ENCODE peak calls at places on chromosomes 6 and 20, in seven cellular contexts. A is lung, M is pancreas, Y is brain microvascular endothelial cell, Z is uterus, O is cardiac muscle cell, T is right atrium auricular region. F is an unnamed sample.

GRCh38 chr6:56087421-56087820 is 160.0 kb downstream of the COL21A1 start:
- DNase-seq in A (no peak), Y (peak), T (no peak), M (no peak), Z (no peak), O (no peak), F (no peak)

GRCh38 chr6:149064026-149065017 is 253.2 kb upstream of the TAB2 start:
- DNase-seq in Z (no peak), M (no peak), Y (no peak), T (no peak), A (no peak), O (no peak), F (no peak)

GRCh38 chr20:5535211-5535756 is 214.9 kb upstream of the SHLD1 start:
- DNase-seq in Z (no peak), T (no peak), O (no peak), A (no peak), Y (peak), M (no peak), F (peak)

GRCh38 chr6:134535831-134536230 is 217.9 kb upstream of the SGK1 start:
- DNase-seq in O (no peak), Y (no peak), M (no peak), A (no peak), Z (no peak), T (no peak), F (no peak)

GRCh38 chr6:26175428-26176181 is 88.4 kb downstream of the HFE start:
- DNase-seq in Y (peak), A (no peak), O (peak), M (no peak), Z (no peak), T (no peak), F (no peak)

GRCh38 chr6:18861182-18861581 is 474.0 kb downstream of the RNF144B start:
- DNase-seq in Y (no peak), T (no peak), M (no peak), A (no peak), O (no peak), Z (no peak), F (peak)

GRCh38 chr20:52379723-52380336 is 188.3 kb upstream of the ZFP64 start:
- DNase-seq in A (no peak), T (no peak), M (no peak), O (peak), Y (peak), Z (peak), F (peak)

GRCh38 chr6:169971951-169972651 is 220.7 kb downstream of the ERMARD start:
- DNase-seq in T (no peak), M (peak), A (no peak), Y (no peak), O (no peak), Z (no peak), F (no peak)

GRCh38 chr6:18640134-18640533 is 253.0 kb downstream of the RNF144B start:
- DNase-seq in Z (no peak), A (no peak), T (no peak), O (no peak), Y (peak), M (no peak), F (no peak)

GRCh38 chr6:73452107-73452461 is at the start of gene CGAS:
- DNase-seq in Y (no peak), A (peak), O (peak), T (peak), Z (peak), M (peak), F (peak)

GRCh38 chr6:42104095-42104806 is 38.2 kb downstream of the C6orf132 start:
- DNase-seq in Y (peak), M (no peak), O (peak), Z (peak), T (peak), A (peak), F (no peak)

GRCh38 chr20:47336013-47336754 is 20.3 kb downstream of the ZMYND8 start:
- DNase-seq in M (no peak), T (peak), Z (peak), O (no peak), A (no peak), Y (no peak), F (no peak)

GRCh38 chr6:86942761-86943526 is 5.6 kb downstream of the HTR1E start:
- DNase-seq in T (no peak), Z (no peak), Y (no peak), O (no peak), A (no peak), M (no peak), F (no peak)

GRCh38 chr6:99613398-99613704 is 6.7 kb downstream of the PRDM13 start:
- DNase-seq in T (no peak), O (peak), M (peak), Y (no peak), Z (no peak), A (no peak), F (peak)

GRCh38 chr20:46558511-46558959 is 8.1 kb upstream of the OCSTAMP start:
- DNase-seq in M (no peak), Y (peak), T (peak), A (peak), Z (no peak), O (no peak), F (peak)

GRCh38 chr6:104526383-104526782 is 333.3 kb downstream of the HACE1 start:
- DNase-seq in M (no peak), Z (no peak), Y (no peak), A (no peak), O (peak), T (no peak), F (no peak)

GRCh38 chr6:25490018-25490865 is 161.8 kb upstream of the SCGN start:
- DNase-seq in A (peak), Z (peak), O (peak), M (peak), T (peak), Y (peak), F (peak)

GRCh38 chr20:3080939-3081388 is 3.6 kb downstream of the AVP start:
- DNase-seq in Z (no peak), A (no peak), T (peak), M (no peak), O (no peak), Y (no peak), F (no peak)

GRCh38 chr6:134984821-134985220 is 34.9 kb upstream of the ALDH8A1 start:
- DNase-seq in Z (no peak), M (no peak), O (no peak), Y (no peak), T (no peak), A (no peak), F (no peak)

GRCh38 chr6:125584468-125584939 is 164.9 kb upstream of the HEY2 start:
- DNase-seq in A (no peak), Y (peak), M (no peak), T (no peak), Z (no peak), O (peak), F (no peak)

GRCh38 chr6:78910611-78911134 is 43.3 kb downstream of the IRAK1BP1 start:
- DNase-seq in T (no peak), O (peak), M (peak), A (no peak), Y (no peak), Z (peak), F (peak)

GRCh38 chr20:60137657-60138245 is 179.5 kb downstream of the CDH26 start:
- DNase-seq in Z (no peak), O (no peak), T (no peak), Y (peak), M (no peak), A (no peak), F (peak)

GRCh38 chr6:142935553-142936517 is 9.1 kb downstream of the HIVEP2 start:
- DNase-seq in O (no peak), M (no peak), A (no peak), Z (no peak), Y (no peak), T (no peak), F (no peak)

GRCh38 chr6:83867527-83868161 is 8.2 kb downstream of the CYB5R4 start:
- DNase-seq in Z (no peak), T (peak), A (peak), M (no peak), O (no peak), Y (peak), F (peak)

GRCh38 chr6:154683756-154684523 is 49.3 kb upstream of the SCAF8 start:
- DNase-seq in O (no peak), Z (no peak), M (no peak), Y (peak), T (no peak), A (no peak), F (peak)

GRCh38 chr20:24095753-24096152 is 107.2 kb upstream of the GGTLC1 start:
- DNase-seq in O (no peak), Z (no peak), T (no peak), M (no peak), Y (no peak), A (no peak), F (peak)

GRCh38 chr20:4040283-4041179 is 25.2 kb upstream of the RNF24 start:
- DNase-seq in Z (no peak), Y (no peak), T (no peak), O (no peak), M (no peak), A (no peak), F (no peak)

GRCh38 chr20:34824026-34824860 is 1.2 kb downstream of the NCOA6 start:
- DNase-seq in A (peak), T (no peak), Y (peak), Z (peak), O (peak), M (peak), F (peak)

GRCh38 chr6:158002951-158003853 is 21.5 kb downstream of the SYNJ2 start:
- DNase-seq in T (peak), Y (peak), O (no peak), A (no peak), Z (peak), M (peak), F (no peak)

GRCh38 chr6:34095136-34095505 is 50.8 kb downstream of the GRM4 start:
- DNase-seq in Z (no peak), M (no peak), Y (no peak), O (no peak), T (no peak), A (no peak), F (no peak)

GRCh38 chr6:114153448-114153847 is 182.5 kb upstream of the HDAC2 start:
- DNase-seq in T (no peak), O (no peak), Z (no peak), Y (no peak), A (no peak), M (no peak), F (no peak)

GRCh38 chr6:34347303-34347702 is 45.2 kb downstream of the NUDT3 start:
- DNase-seq in M (no peak), A (no peak), Y (no peak), O (no peak), T (no peak), Z (no peak), F (no peak)

GRCh38 chr20:14997791-14998190 is 660.4 kb upstream of the FLRT3 start:
- DNase-seq in Y (peak), O (no peak), M (no peak), T (no peak), Z (no peak), A (no peak), F (peak)

DNA sequence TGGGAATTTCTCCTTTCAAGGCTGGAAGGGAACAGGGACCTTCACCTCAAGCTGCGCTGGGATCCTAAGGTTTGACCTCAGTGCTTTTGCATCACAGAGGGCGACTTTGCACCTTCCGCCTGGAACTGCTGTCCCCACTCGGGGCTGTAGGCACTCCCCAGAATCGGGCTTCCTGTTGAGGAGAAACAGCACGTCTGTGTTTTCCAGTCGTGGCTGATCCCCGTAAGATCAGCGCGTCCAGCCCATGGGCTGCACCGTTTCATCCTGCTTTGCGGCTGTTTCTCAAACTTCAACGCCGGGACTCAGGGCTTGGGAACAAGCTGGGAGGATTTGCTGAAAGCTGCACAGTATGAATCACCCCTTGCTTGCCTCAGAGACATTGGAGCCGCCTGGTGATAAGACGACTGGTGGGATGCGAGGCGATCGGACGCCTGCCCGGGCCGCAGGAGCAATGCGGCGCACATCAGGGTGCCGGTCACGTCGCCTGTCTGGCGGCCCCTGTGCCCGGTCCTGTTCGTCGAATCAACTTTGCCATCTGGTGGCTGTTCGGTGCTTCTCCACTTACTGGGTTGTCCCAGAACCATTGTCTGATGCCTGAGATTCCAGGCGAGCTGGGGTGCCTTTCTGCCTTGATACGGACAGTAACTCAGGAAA is 53.6 kb upstream of the FRMD1 start:
- DNase-seq in Y (peak), M (peak), Z (peak), A (peak), O (peak), T (peak), F (peak)
- H3K27ac ChIP-seq in Y (peak), M (no peak), Z (peak), A (no peak), O (no peak), T (no peak), F (no peak)

GRCh38 chr20:49170714-49171113 is 17.4 kb downstream of the STAU1 start:
- DNase-seq in M (no peak), O (no peak), Z (no peak), Y (no peak), T (no peak), A (no peak), F (no peak)
- TF ChIP-seq CTCF in M (no peak), O (no peak), Z (no peak), Y (no peak), T (no peak), A (no peak), F (no peak)

DNA sequence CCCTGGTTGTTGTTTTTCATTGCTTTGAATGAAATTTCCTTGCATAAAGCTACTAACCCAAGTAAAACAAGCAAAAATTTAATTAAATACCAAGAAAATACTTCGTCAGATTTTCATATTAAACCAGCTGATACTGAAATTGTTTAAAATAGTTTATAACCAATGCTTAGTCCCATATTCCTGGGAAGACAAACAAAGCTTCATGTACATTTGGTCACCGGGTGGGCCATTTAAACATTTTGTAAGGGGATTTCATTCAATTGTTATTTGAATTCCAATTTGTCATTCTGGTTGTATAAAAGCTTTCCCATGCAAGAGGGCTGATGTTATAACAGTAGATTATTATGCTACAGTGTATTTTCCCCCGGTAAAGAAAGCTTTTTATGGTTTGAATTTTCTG is 578 bp upstream of the RBBP9 start:
- DNase-seq in Z (no peak), Y (no peak), M (no peak), T (no peak), A (no peak), O (no peak), F (no peak)
- H3K27ac ChIP-seq in Z (peak), Y (no peak), M (no peak), T (peak), A (no peak), O (peak), F (no peak)

GRCh38 chr20:21027569-21027968 is 78.6 kb downstream of the LINC00237 start:
- DNase-seq in O (peak), M (no peak), T (no peak), Z (no peak), A (no peak), Y (no peak), F (no peak)
- TF ChIP-seq CTCF in O (no peak), M (no peak), T (no peak), Z (no peak), A (no peak), Y (peak), F (no peak)

GRCh38 chr6:15400572-15401004 is 154.7 kb downstream of the JARID2 start:
- DNase-seq in Y (peak), T (peak), O (peak), Z (peak), M (no peak), A (peak), F (no peak)
- H3K27ac ChIP-seq in Y (peak), T (peak), O (peak), Z (peak), M (no peak), A (peak), F (peak)